ENCODE peak calls at places on chromosome X, in seven cellular contexts. Q is pancreas, D is choroid plexus epithelial cell, X is ascending aorta, K is gastrocnemius medialis, V is cardiac muscle cell, L is fibroblast of lung. A is an unnamed sample.

GRCh38 chrX:151815461-151815860 is 80.9 kb downstream of the CNGA2 start:
- DNase-seq in D (peak; percentile 45), V (peak; percentile 29), K (no peak), Q (no peak), X (no peak), L (peak; percentile 81), A (no peak)

GRCh38 chrX:53262918-53263394 is 18.4 kb downstream of the IQSEC2 start:
- DNase-seq in X (no peak), V (peak; percentile 63), L (peak; percentile 66), Q (no peak), K (no peak), D (peak; percentile 57), A (no peak)

GRCh38 chrX:153643431-153644351 is 3.3 kb upstream of the DUSP9 start:
- DNase-seq in D (no peak), L (no peak), V (no peak), X (no peak), Q (peak; percentile 26), K (no peak), A (no peak)

GRCh38 chrX:151596282-151596681 is 32.8 kb downstream of the PASD1 start:
- DNase-seq in L (no peak), K (no peak), D (no peak), X (no peak), V (no peak), Q (no peak), A (no peak)

GRCh38 chrX:50100188-50100587 is 100.6 kb downstream of the AKAP4 start:
- DNase-seq in K (no peak), D (peak; percentile 28), X (no peak), V (no peak), L (no peak), Q (no peak), A (no peak)

GRCh38 chrX:115563633-115564182 is 2.7 kb downstream of the PLS3 start:
- DNase-seq in D (peak; percentile 33), V (no peak), Q (no peak), K (no peak), L (no peak), X (no peak), A (no peak)

GRCh38 chrX:28625223-28625622 is 38.0 kb downstream of the IL1RAPL1 start:
- DNase-seq in L (no peak), D (no peak), X (no peak), Q (peak; percentile 27), K (no peak), V (no peak), A (no peak)

GRCh38 chrX:10501606-10502005 is 118.8 kb downstream of the MID1 start:
- DNase-seq in X (no peak), L (no peak), Q (no peak), D (no peak), V (no peak), K (no peak), A (no peak)

GRCh38 chrX:9905288-9905687 is 61.9 kb upstream of the CLDN34 start:
- DNase-seq in Q (no peak), K (no peak), D (peak; percentile 70), L (peak; percentile 92), V (peak; percentile 69), X (no peak), A (no peak)

GRCh38 chrX:151974336-151975227 is at the start of gene GABRE:
- DNase-seq in X (no peak), L (peak; percentile 58), D (peak; percentile 35), V (peak; percentile 56), K (no peak), Q (peak; percentile 61), A (no peak)

DNA sequence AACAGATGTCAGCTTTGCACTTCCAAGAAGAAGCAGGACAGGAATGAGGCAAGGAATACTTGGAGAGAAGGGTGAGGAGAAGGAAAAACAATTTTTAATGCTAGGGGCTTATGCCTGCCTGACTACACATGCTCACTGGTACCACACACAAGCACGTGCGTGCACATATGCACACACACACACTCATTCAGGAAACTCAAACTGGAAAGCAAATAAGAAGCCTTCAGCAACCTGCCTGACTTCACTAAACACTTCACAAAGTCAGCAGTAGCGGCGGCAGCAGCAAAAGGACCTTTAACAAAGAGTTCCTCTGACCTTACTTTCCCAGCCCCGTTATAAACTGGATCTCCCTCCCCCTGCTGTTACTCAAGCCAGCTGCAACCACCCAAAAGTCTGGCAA is 3.4 kb downstream of the ZDHHC9 start:
- DNase-seq in Q (no peak), K (no peak), V (no peak), L (no peak), D (no peak), X (no peak), A (no peak)
- H3K4me3 ChIP-seq in Q (no peak overlapping the region), K (no peak overlapping the region), V (no peak overlapping the region), L (no peak overlapping the region), D (no peak overlapping the region), X (no peak overlapping the region), A (no peak overlapping the region)

GRCh38 chrX:23779025-23779424 is 3.9 kb upstream of the SAT1 start:
- DNase-seq in K (no peak), V (no peak), Q (no peak), L (peak; percentile 59), X (no peak), D (peak; percentile 39), A (no peak)
- TF ChIP-seq CTCF in K (no peak), V (no peak), Q (no peak), L (no peak), X (no peak), D (peak; percentile 29), A (no peak)

GRCh38 chrX:3598046-3598605 is 115.3 kb downstream of the PRKX start:
- DNase-seq in Q (no peak), L (no peak), V (no peak), X (no peak), D (no peak), K (no peak), A (no peak)

GRCh38 chrX:3598696-3599095 is 114.8 kb downstream of the PRKX start:
- DNase-seq in V (no peak), Q (no peak), X (no peak), D (no peak), K (no peak), L (no peak), A (no peak)

GRCh38 chrX:3599787-3600465 is 113.5 kb downstream of the PRKX start:
- DNase-seq in L (peak; percentile 24), K (no peak), D (peak; percentile 9), X (no peak), V (peak; percentile 20), Q (no peak), A (no peak)

GRCh38 chrX:3603026-3603661 is 110.3 kb downstream of the PRKX start:
- DNase-seq in K (no peak), V (no peak), D (no peak), X (no peak), Q (no peak), L (no peak), A (no peak)
- H3K4me3 ChIP-seq in K (no peak overlapping the region), V (no peak overlapping the region), D (no peak overlapping the region), X (no peak overlapping the region), Q (no peak overlapping the region), L (no peak overlapping the region), A (no peak overlapping the region)

GRCh38 chrX:65671286-65671685 is 3.8 kb downstream of the MSN start:
- DNase-seq in K (no peak), V (no peak), L (no peak), Q (no peak), X (no peak), D (no peak), A (no peak)

GRCh38 chrX:65667157-65667502 is 324 bp upstream of the MSN start:
- DNase-seq in L (no peak), X (no peak), V (no peak), K (no peak), Q (no peak), D (no peak), A (no peak)

GRCh38 chrX:65668362-65669310 is 1.2 kb downstream of the MSN start:
- DNase-seq in D (peak; percentile 69), K (peak; percentile 40), L (peak; percentile 85), X (peak; percentile 55), V (peak; percentile 79), Q (peak; percentile 25), A (no peak)

GRCh38 chrX:65671966-65672365 is 4.5 kb downstream of the MSN start:
- DNase-seq in V (peak; percentile 65), K (no peak), X (no peak), Q (no peak), D (peak; percentile 35), L (no peak), A (no peak)

DNA sequence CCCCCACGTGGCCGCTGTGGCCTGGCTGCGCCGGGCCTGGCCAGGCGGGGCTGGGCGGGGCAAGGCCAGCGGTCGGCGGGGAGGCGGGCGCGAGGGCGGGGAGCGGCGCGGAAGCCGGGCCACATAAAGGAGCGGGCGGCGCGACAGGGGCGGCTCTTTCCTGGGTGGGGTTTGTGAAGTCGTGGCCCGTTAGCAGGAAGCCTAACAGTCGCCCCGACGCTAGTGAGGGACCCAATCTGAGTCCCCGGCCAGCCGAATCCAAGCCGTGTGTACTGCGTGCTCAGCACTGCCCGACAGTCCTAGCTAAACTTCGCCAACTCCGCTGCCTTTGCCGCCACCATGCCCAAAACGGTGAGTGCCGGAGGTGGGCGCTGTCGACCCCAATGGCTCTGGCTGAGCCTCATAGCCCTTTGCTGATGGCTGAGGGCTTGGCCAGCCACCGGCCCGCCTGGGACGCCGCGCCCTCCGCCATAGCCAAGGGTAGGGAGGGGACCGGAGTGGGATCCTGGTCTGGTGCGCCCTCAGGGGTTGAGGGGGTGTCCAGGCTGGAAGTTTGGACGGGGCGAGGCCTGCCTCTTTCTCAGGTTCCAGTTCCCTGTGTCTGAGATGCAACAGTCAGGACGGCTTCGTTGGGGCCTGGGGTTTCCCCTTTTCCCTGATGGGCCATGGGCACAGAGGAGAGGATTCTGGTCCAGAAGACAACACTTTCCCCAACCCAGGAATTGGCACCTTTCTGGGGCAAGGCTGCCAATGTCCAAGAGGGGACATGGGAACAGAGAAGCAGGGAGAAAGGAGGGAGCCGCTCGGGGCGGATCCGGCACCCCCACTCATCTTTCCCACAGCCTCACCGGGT is at the start of gene MSN:
- DNase-seq in Q (peak; percentile 64), D (peak; percentile 39), X (no peak), V (peak; percentile 66), L (peak; percentile 57), K (peak; percentile 60), A (no peak)
- TF ChIP-seq CTCF in Q (no peak), D (peak; percentile 31), X (no peak), V (no peak), L (no peak), K (peak; percentile 17), A (peak; percentile 14)

GRCh38 chrX:49073641-49074575 is at the start of gene PRAF2:
- DNase-seq in V (peak; percentile 93), X (peak; percentile 79), D (peak; percentile 93), K (peak; percentile 86), L (peak; percentile 89), Q (peak; percentile 89), A (peak; percentile 75)
- H3K4me3 ChIP-seq in V (peak within 1 kb of the TSS; percentile 52), X (peak within 1 kb of the TSS; percentile 72), D (peak within 1 kb of the TSS; percentile 75), K (peak within 1 kb of the TSS; percentile 67), L (peak within 1 kb of the TSS; percentile 60), Q (no peak within 1 kb of the TSS), A (peak within 1 kb of the TSS; percentile 65)

DNA sequence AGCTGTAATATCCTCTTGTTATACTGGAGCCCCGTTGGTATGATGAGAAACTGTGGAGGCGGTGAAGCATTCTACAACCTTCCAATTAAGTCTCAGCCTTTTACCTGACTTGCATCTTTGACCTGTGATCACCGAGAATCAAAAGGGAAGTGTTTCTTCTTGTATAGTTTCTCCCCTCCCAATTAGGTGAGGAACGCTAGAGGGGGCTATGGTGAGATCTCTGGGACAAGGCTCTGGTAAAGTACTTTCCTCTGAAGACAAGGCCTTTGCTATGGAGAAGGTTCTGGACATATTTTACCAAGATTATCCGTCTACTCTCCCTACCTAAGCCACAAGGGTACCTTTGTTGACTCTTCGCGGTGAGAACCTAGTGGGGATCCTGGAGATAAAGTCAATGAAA is 111.3 kb downstream of the CBLL2 start:
- DNase-seq in X (no peak), V (no peak), Q (no peak), K (no peak), L (no peak), D (no peak), A (no peak)
- TF ChIP-seq CTCF in X (no peak), V (no peak), Q (no peak), K (no peak), L (no peak), D (peak; percentile 23), A (peak; percentile 10)

A was measured in GM12864.